ENCODE peak calls at places on chromosomes 3 and 15, in four cellular contexts. One of them, this sample, is unnamed.

GRCh38 chr3:190252080-190252479 is 70.2 kb downstream of the CLDN1 start:
- DNase-seq in HepG2: no peak
- DNase-seq in GM12878: no peak
- DNase-seq in K562: no peak
- DNase-seq in this sample: no peak

GRCh38 chr3:184178522-184179138 is 4.0 kb downstream of the AP2M1 start:
- DNase-seq in HepG2: no peak
- DNase-seq in GM12878: no peak
- DNase-seq in K562: no peak
- DNase-seq in this sample: no peak

GRCh38 chr3:151697496-151697895 is 36.2 kb upstream of the AADACL2 start:
- DNase-seq in HepG2: no peak
- DNase-seq in GM12878: no peak
- DNase-seq in K562: no peak
- DNase-seq in this sample: no peak

GRCh38 chr3:89256882-89257281 is 149.5 kb downstream of the EPHA3 start:
- DNase-seq in HepG2: peak
- DNase-seq in GM12878: no peak
- DNase-seq in K562: no peak
- DNase-seq in this sample: no peak

GRCh38 chr3:186953011-186953487 is 22.7 kb downstream of the ST6GAL1 start:
- DNase-seq in HepG2: no peak
- DNase-seq in GM12878: no peak
- DNase-seq in K562: peak
- DNase-seq in this sample: no peak

GRCh38 chr3:155411500-155412223 is 118.2 kb upstream of the STRIT1 start:
- DNase-seq in HepG2: peak
- DNase-seq in GM12878: no peak
- DNase-seq in K562: peak
- DNase-seq in this sample: no peak

GRCh38 chr3:14371573-14372474 is 30.6 kb upstream of the SLC6A6 start:
- DNase-seq in HepG2: peak
- DNase-seq in GM12878: no peak
- DNase-seq in K562: peak
- DNase-seq in this sample: peak

GRCh38 chr3:119524931-119525662 is 26.8 kb downstream of the TIMMDC1 start:
- DNase-seq in HepG2: no peak
- DNase-seq in GM12878: no peak
- DNase-seq in K562: peak
- DNase-seq in this sample: no peak

GRCh38 chr3:9704343-9705322 is 1.0 kb downstream of the CPNE9 start:
- DNase-seq in HepG2: peak
- DNase-seq in GM12878: no peak
- DNase-seq in K562: peak
- DNase-seq in this sample: peak

GRCh38 chr3:55204417-55204816 is 276.6 kb upstream of the LRTM1 start:
- DNase-seq in HepG2: no peak
- DNase-seq in GM12878: no peak
- DNase-seq in K562: no peak
- DNase-seq in this sample: no peak

GRCh38 chr3:127037423-127037841 is 54.5 kb downstream of the PLXNA1 start:
- DNase-seq in HepG2: no peak
- DNase-seq in GM12878: no peak
- DNase-seq in K562: no peak
- DNase-seq in this sample: no peak

GRCh38 chr3:154568064-154568463 is 138.1 kb upstream of the GPR149 start:
- DNase-seq in HepG2: no peak
- DNase-seq in GM12878: no peak
- DNase-seq in K562: no peak
- DNase-seq in this sample: no peak

GRCh38 chr3:169613053-169613803 is 50.3 kb downstream of the MECOM start:
- DNase-seq in HepG2: no peak
- DNase-seq in GM12878: no peak
- DNase-seq in K562: no peak
- DNase-seq in this sample: no peak

GRCh38 chr3:196541684-196542445 is 26.5 kb downstream of the WDR53 start:
- DNase-seq in HepG2: no peak
- DNase-seq in GM12878: no peak
- DNase-seq in K562: no peak
- DNase-seq in this sample: no peak

GRCh38 chr3:191383104-191383503 is 52.8 kb upstream of the UTS2B start:
- DNase-seq in HepG2: no peak
- DNase-seq in GM12878: no peak
- DNase-seq in K562: no peak
- DNase-seq in this sample: no peak

GRCh38 chr15:63833246-63833696 is 477 bp downstream of the HERC1 start:
- DNase-seq in HepG2: no peak
- DNase-seq in GM12878: no peak
- DNase-seq in K562: peak
- DNase-seq in this sample: peak

GRCh38 chr3:126081618-126082333 is 2.1 kb downstream of the SLC41A3 start:
- DNase-seq in HepG2: peak
- DNase-seq in GM12878: no peak
- DNase-seq in K562: peak
- DNase-seq in this sample: no peak

GRCh38 chr3:27422617-27423016 is 53.4 kb upstream of the NEK10 start:
- DNase-seq in HepG2: no peak
- DNase-seq in GM12878: no peak
- DNase-seq in K562: no peak
- DNase-seq in this sample: no peak

GRCh38 chr3:136925425-136926190 is 32.2 kb upstream of the IL20RB start:
- DNase-seq in HepG2: no peak
- DNase-seq in GM12878: no peak
- DNase-seq in K562: no peak
- DNase-seq in this sample: no peak

GRCh38 chr3:49650651-49651050 is 23.5 kb upstream of the APEH start:
- DNase-seq in HepG2: no peak
- DNase-seq in GM12878: no peak
- DNase-seq in K562: no peak
- DNase-seq in this sample: no peak

GRCh38 chr3:27532426-27532825 is 48.2 kb upstream of the SLC4A7 start:
- DNase-seq in HepG2: no peak
- DNase-seq in GM12878: no peak
- DNase-seq in K562: no peak
- DNase-seq in this sample: no peak

GRCh38 chr3:146543461-146544012 is 870 bp downstream of the PLSCR1 start:
- DNase-seq in HepG2: no peak
- DNase-seq in GM12878: no peak
- DNase-seq in K562: peak
- DNase-seq in this sample: no peak

GRCh38 chr15:67178569-67179210 is 75.8 kb downstream of the AAGAB start:
- DNase-seq in HepG2: no peak
- DNase-seq in GM12878: no peak
- DNase-seq in K562: peak
- DNase-seq in this sample: no peak

GRCh38 chr3:150359381-150359780 is 48.7 kb upstream of the TSC22D2 start:
- DNase-seq in HepG2: no peak
- DNase-seq in GM12878: no peak
- DNase-seq in K562: no peak
- DNase-seq in this sample: no peak

GRCh38 chr15:76059320-76060097 is at the start of gene TMEM266:
- DNase-seq in HepG2: no peak
- DNase-seq in GM12878: no peak
- DNase-seq in K562: peak
- DNase-seq in this sample: peak

GRCh38 chr3:49930922-49931321 is 1.3 kb upstream of the MON1A start:
- DNase-seq in HepG2: peak
- DNase-seq in GM12878: no peak
- DNase-seq in K562: peak
- DNase-seq in this sample: no peak

GRCh38 chr15:37824717-37825382 is 109.6 kb upstream of the TMCO5A start:
- DNase-seq in HepG2: peak
- DNase-seq in GM12878: no peak
- DNase-seq in K562: peak
- DNase-seq in this sample: no peak

GRCh38 chr3:153277029-153277428 is 115.0 kb downstream of the RAP2B start:
- DNase-seq in HepG2: no peak
- DNase-seq in GM12878: no peak
- DNase-seq in K562: no peak
- DNase-seq in this sample: no peak

GRCh38 chr3:157300091-157300490 is 136.6 kb upstream of the PTX3 start:
- DNase-seq in HepG2: no peak
- DNase-seq in GM12878: no peak
- DNase-seq in K562: no peak
- DNase-seq in this sample: no peak

GRCh38 chr15:98604983-98605382 is 43.4 kb upstream of the IGF1R start:
- DNase-seq in HepG2: peak
- DNase-seq in GM12878: no peak
- DNase-seq in K562: no peak
- DNase-seq in this sample: no peak

GRCh38 chr15:98612490-98613110 is 35.7 kb upstream of the IGF1R start:
- DNase-seq in HepG2: no peak
- DNase-seq in GM12878: no peak
- DNase-seq in K562: no peak
- DNase-seq in this sample: no peak

GRCh38 chr15:98611031-98611430 is 37.3 kb upstream of the IGF1R start:
- DNase-seq in HepG2: no peak
- DNase-seq in GM12878: no peak
- DNase-seq in K562: no peak
- DNase-seq in this sample: no peak

GRCh38 chr15:98611808-98612207 is 36.5 kb upstream of the IGF1R start:
- DNase-seq in HepG2: no peak
- DNase-seq in GM12878: no peak
- DNase-seq in K562: no peak
- DNase-seq in this sample: no peak

DNA sequence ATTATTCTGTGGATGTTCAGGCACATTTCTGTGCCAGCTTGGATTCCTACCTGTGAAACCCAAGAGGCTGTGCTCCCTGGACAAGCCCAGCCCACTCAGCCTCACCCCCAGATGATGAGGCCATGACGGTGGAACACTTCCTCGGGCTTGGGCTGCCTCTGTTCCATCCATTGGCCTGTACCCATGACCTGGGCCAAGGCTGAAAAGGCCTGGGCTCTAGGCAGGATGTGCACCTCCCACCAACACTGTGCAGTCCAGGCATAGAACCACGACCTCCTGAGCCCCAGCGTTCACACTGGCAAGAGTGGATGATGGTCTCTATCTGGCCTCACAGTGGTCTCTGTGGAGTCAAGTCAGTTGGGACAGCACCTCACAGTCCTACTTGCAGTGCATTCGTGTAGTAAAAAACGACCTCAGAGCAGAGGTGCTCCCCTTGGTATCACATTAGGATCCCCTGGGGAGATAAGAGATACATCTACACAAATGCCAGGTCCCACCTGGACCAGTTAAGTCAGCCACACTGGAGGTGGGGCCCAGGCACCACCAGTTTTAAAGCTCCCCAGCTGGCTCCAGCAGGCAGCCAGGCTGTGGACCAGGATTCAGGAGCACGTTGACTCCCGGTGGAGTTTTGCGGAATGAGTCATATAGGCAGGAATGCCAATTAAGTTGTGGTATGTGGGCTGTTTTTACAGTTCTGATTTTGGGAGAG is 39.0 kb upstream of the IGF1R start:
- DNase-seq in HepG2: no peak
- DNase-seq in GM12878: no peak
- DNase-seq in K562: no peak
- DNase-seq in this sample: no peak
- TF ChIP-seq POLR2AphosphoS5 in HepG2: no peak
- TF ChIP-seq POLR2AphosphoS5 in GM12878: no peak
- TF ChIP-seq POLR2AphosphoS5 in K562: no peak
- TF ChIP-seq POLR2AphosphoS5 in this sample: no peak

GRCh38 chr3:22861426-22861825 is 341.7 kb upstream of the UBE2E2 start:
- DNase-seq in HepG2: no peak
- DNase-seq in GM12878: no peak
- DNase-seq in K562: no peak
- DNase-seq in this sample: no peak

GRCh38 chr3:22858486-22858885 is 344.6 kb upstream of the UBE2E2 start:
- DNase-seq in HepG2: no peak
- DNase-seq in GM12878: no peak
- DNase-seq in K562: no peak
- DNase-seq in this sample: no peak

GRCh38 chr3:22862111-22862510 is 341.0 kb upstream of the UBE2E2 start:
- DNase-seq in HepG2: no peak
- DNase-seq in GM12878: no peak
- DNase-seq in K562: no peak
- DNase-seq in this sample: no peak

GRCh38 chr3:22859618-22860017 is 343.5 kb upstream of the UBE2E2 start:
- DNase-seq in HepG2: no peak
- DNase-seq in GM12878: no peak
- DNase-seq in K562: no peak
- DNase-seq in this sample: no peak
- TF ChIP-seq POLR2A in HepG2: no peak
- TF ChIP-seq POLR2A in GM12878: no peak
- TF ChIP-seq POLR2A in K562: no peak
- TF ChIP-seq POLR2A in this sample: no peak

GRCh38 chr3:134392336-134392983 is 18.2 kb upstream of the AMOTL2 start:
- DNase-seq in HepG2: no peak
- DNase-seq in GM12878: no peak
- DNase-seq in K562: no peak
- DNase-seq in this sample: no peak

GRCh38 chr3:134395103-134395502 is 20.9 kb upstream of the AMOTL2 start:
- DNase-seq in HepG2: no peak
- DNase-seq in GM12878: no peak
- DNase-seq in K562: no peak
- DNase-seq in this sample: no peak

GRCh38 chr3:134389865-134390264 is 15.6 kb upstream of the AMOTL2 start:
- DNase-seq in HepG2: no peak
- DNase-seq in GM12878: no peak
- DNase-seq in K562: no peak
- DNase-seq in this sample: no peak

GRCh38 chr3:134397755-134398154 is 23.5 kb upstream of the AMOTL2 start:
- DNase-seq in HepG2: no peak
- DNase-seq in GM12878: no peak
- DNase-seq in K562: no peak
- DNase-seq in this sample: no peak

DNA sequence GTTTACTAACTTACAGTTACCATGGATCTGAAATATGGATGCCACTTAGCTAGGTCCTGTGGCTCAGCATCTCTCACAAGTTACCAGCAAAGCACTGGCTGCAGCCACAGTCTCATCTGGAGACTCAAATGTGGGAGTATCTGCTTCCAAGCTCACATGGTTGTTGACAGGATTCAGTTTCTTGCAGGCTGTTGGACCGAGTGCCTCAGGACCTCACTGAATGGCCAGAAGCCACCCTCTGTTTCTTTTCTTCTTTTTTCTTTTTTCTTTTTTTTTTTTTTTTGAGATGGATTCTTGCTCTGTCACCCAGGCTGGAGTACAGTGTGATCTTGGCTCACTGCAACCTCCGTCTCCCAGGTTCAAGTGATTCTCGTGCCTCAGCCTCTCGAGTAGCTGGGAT is 20.1 kb upstream of the AMOTL2 start:
- DNase-seq in HepG2: no peak
- DNase-seq in GM12878: no peak
- DNase-seq in K562: no peak
- DNase-seq in this sample: no peak
- TF ChIP-seq TAF1 in HepG2: no peak
- TF ChIP-seq TAF1 in GM12878: no peak
- TF ChIP-seq TAF1 in K562: no peak
- TF ChIP-seq TAF1 in this sample: no peak

DNA sequence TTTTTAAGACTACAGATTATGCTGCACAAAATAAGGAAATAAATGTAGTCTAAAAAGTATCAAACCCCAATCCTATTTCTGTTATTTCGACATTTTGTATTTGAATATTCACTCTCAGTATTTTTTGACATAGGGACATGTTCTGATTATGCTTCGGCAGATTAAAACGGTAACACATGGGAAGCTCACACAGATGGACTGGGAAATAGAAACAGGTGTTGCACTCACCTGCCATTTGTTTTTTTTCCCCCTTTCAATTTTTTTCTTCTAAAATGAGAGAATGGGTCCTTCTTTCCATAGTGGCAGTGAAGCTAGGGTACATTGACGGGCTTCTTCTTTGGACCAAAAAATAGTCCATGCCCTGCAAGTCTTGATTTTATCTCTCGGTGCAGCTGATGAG is 163.1 kb downstream of the MYRIP start:
- DNase-seq in HepG2: no peak
- DNase-seq in GM12878: no peak
- DNase-seq in K562: no peak
- DNase-seq in this sample: no peak
- TF ChIP-seq POLR2AphosphoS5 in HepG2: no peak
- TF ChIP-seq POLR2AphosphoS5 in GM12878: no peak
- TF ChIP-seq POLR2AphosphoS5 in K562: no peak
- TF ChIP-seq POLR2AphosphoS5 in this sample: no peak